ENCODE peak calls at places on chromosome 6, in five cellular contexts. O, D, W, B and V are unnamed samples. For H3K36me3, the result is how much of the 10 kb centered on the place peaks cover.

GRCh38 chr6:121849477-121849876 is 414.0 kb downstream of the GJA1 start:
- DNase-seq in O (peak), D (no peak), W (peak), B (peak), V (peak)

GRCh38 chr6:11712760-11713159 is 65.8 kb downstream of the ADTRP start:
- DNase-seq in O (peak), D (no peak), W (no peak), B (peak), V (no peak)

GRCh38 chr6:72798196-72798595 is 176.3 kb downstream of the KCNQ5 start:
- DNase-seq in O (no peak), D (no peak), W (no peak), B (no peak), V (no peak)

GRCh38 chr6:137487181-137487910 is 6.8 kb downstream of the OLIG3 start:
- DNase-seq in O (no peak), D (no peak), W (no peak), B (no peak), V (no peak)

GRCh38 chr6:44442235-44442634 is 54.7 kb downstream of the CDC5L start:
- DNase-seq in O (no peak), D (no peak), W (no peak), B (no peak), V (no peak)

GRCh38 chr6:129936329-129937165 is 75.4 kb upstream of the TMEM244 start:
- DNase-seq in O (no peak), D (no peak), W (no peak), B (peak), V (peak)

GRCh38 chr6:113809818-113810217 is 47.3 kb upstream of the MARCKS start:
- DNase-seq in O (no peak), D (no peak), W (no peak), B (no peak), V (no peak)

GRCh38 chr6:17957488-17957887 is 29.9 kb downstream of the KIF13A start:
- DNase-seq in O (no peak), D (no peak), W (no peak), B (no peak), V (no peak)

GRCh38 chr6:111087106-111087835 is at the start of gene SLC16A10:
- DNase-seq in O (peak), D (peak), W (peak), B (peak), V (peak)

GRCh38 chr6:115613488-115613887 is 447.2 kb downstream of the FRK start:
- DNase-seq in O (no peak), D (no peak), W (no peak), B (no peak), V (no peak)

GRCh38 chr6:101413773-101414172 is 20.3 kb downstream of the GRIK2 start:
- DNase-seq in O (no peak), D (no peak), W (no peak), B (no peak), V (no peak)

GRCh38 chr6:47149070-47149469 is 106.9 kb upstream of the ADGRF1 start:
- DNase-seq in O (no peak), D (no peak), W (no peak), B (no peak), V (no peak)

GRCh38 chr6:73694711-73695411 is 1.1 kb upstream of the CD109 start:
- DNase-seq in O (no peak), D (no peak), W (peak), B (no peak), V (no peak)

GRCh38 chr6:32116674-32117073 is 7.5 kb upstream of the TNXB start:
- DNase-seq in O (no peak), D (no peak), W (no peak), B (no peak), V (peak)

GRCh38 chr6:134007077-134007476 is 45.3 kb downstream of the SLC2A12 start:
- DNase-seq in O (no peak), D (no peak), W (no peak), B (no peak), V (no peak)

GRCh38 chr6:11770546-11771466 is 7.8 kb downstream of the ADTRP start:
- DNase-seq in O (peak), D (peak), W (peak), B (peak), V (peak)

GRCh38 chr6:108114861-108115597 is 40.5 kb upstream of the OSTM1 start:
- DNase-seq in O (peak), D (peak), W (peak), B (peak), V (peak)

GRCh38 chr6:133132092-133132491 is 109.1 kb upstream of the EYA4 start:
- DNase-seq in O (no peak), D (no peak), W (no peak), B (no peak), V (no peak)

GRCh38 chr6:12150812-12151432 is 138.8 kb downstream of the HIVEP1 start:
- DNase-seq in O (no peak), D (no peak), W (no peak), B (no peak), V (peak)

GRCh38 chr6:11093065-11093590 is 506 bp upstream of the SMIM13 start:
- DNase-seq in O (no peak), D (no peak), W (no peak), B (peak), V (no peak)

GRCh38 chr6:111105578-111105977 is 18.3 kb downstream of the SLC16A10 start:
- DNase-seq in O (no peak), D (peak), W (no peak), B (no peak), V (peak)

GRCh38 chr6:16355238-16355637 is 116.9 kb downstream of the GMPR start:
- DNase-seq in O (no peak), D (no peak), W (peak), B (no peak), V (no peak)

GRCh38 chr6:158996863-158997262 is 3.1 kb downstream of the RSPH3 start:
- DNase-seq in O (no peak), D (no peak), W (no peak), B (no peak), V (no peak)

GRCh38 chr6:130385059-130385695 is 19.4 kb downstream of the TMEM200A start:
- DNase-seq in O (no peak), D (no peak), W (no peak), B (no peak), V (no peak)

GRCh38 chr6:102766946-102767345 is 1373.4 kb downstream of the GRIK2 start:
- DNase-seq in O (no peak), D (no peak), W (no peak), B (no peak), V (no peak)

GRCh38 chr6:36636283-36636682 is 42.1 kb downstream of the SRSF3 start:
- DNase-seq in O (no peak), D (peak), W (no peak), B (no peak), V (no peak)

GRCh38 chr6:132298344-132298949 is 102.8 kb downstream of the MOXD1 start:
- DNase-seq in O (no peak), D (no peak), W (peak), B (peak), V (peak)

GRCh38 chr6:20703049-20703448 is 168.8 kb downstream of the CDKAL1 start:
- DNase-seq in O (no peak), D (no peak), W (no peak), B (no peak), V (no peak)

GRCh38 chr6:129567374-129567773 is 142.6 kb downstream of the ARHGAP18 start:
- DNase-seq in O (no peak), D (no peak), W (no peak), B (peak), V (peak)

GRCh38 chr6:149248688-149249369 is 68.7 kb upstream of the TAB2 start:
- DNase-seq in O (no peak), D (no peak), W (no peak), B (no peak), V (no peak)

GRCh38 chr6:75449625-75450206 is 43.9 kb downstream of the FILIP1 start:
- DNase-seq in O (no peak), D (no peak), W (no peak), B (no peak), V (no peak)

GRCh38 chr6:27873101-27874030 is 38.8 kb downstream of the OR2B2 start:
- DNase-seq in O (no peak), D (no peak), W (peak), B (peak), V (peak)

GRCh38 chr6:118505656-118506055 is 42.4 kb upstream of the PLN start:
- DNase-seq in O (no peak), D (no peak), W (no peak), B (no peak), V (no peak)

GRCh38 chr6:118507636-118508035 is 40.5 kb upstream of the PLN start:
- DNase-seq in O (no peak), D (no peak), W (no peak), B (no peak), V (no peak)

GRCh38 chr6:118509009-118509617 is 39.0 kb upstream of the PLN start:
- DNase-seq in O (no peak), D (no peak), W (peak), B (no peak), V (peak)

GRCh38 chr6:118504611-118505010 is 43.5 kb upstream of the PLN start:
- DNase-seq in O (no peak), D (no peak), W (no peak), B (no peak), V (no peak)

DNA sequence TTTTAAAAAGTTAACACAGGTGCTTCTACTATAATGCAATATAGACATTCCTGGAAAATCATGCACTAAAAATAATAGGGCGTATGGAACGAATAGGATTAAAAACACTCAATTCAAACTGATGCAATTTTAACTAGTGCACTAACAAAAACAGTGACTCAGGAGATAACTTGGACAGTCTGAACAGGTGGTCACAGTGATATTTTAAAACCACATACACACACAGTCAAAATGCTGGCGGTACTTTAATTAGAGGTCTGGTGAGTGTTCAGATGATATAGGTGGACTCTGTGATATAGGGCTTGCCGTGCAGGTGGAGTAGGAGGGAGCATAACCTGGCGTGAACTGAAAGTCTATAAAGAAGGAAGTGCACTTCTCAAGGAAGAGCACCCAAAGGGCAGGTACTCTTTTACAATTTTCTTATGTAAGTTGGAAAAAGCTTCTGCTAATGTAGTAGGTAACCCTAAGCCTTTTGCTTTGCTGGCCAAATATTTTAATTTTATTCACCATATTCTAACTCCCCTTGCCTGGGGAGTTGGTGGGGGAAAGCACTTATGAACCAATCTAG is 41.9 kb upstream of the PLN start:
- DNase-seq in O (no peak), D (no peak), W (no peak), B (no peak), V (no peak)
- H3K36me3 ChIP-seq in O (under half), D (under half), W (under half), B (under half), V (under half)

GRCh38 chr6:167650730-167651129 is 176.0 kb upstream of the AFDN start:
- DNase-seq in O (no peak), D (no peak), W (no peak), B (no peak), V (no peak)
- TF ChIP-seq CTCF in O (no peak), D (no peak), W (no peak), B (no peak), V (no peak)

DNA sequence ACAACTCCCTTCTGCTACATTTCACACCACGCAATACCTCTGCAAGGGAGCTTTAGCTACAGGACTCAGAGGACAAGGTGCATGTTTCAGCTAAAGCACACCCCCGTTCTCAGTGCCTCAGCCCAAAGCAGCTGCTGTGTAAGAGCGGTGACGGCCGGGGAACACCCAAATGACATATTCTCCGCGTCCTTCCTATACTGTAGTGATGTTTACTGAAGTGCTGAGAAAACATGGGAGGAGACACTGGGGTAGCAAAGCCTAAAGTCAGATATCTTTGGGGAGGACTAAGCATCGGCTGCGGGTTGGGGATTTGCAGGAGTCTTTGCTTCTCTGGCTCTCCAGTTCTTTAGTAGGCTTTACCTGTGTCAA is 1.7 kb downstream of the SLC22A23 start:
- DNase-seq in O (no peak), D (no peak), W (no peak), B (no peak), V (no peak)
- H3K4me3 ChIP-seq in O (peak), D (peak), W (peak), B (peak), V (no peak)

GRCh38 chr6:166330612-166331011 is 11.7 kb downstream of the SFT2D1 start:
- DNase-seq in O (no peak), D (peak), W (no peak), B (no peak), V (peak)

DNA sequence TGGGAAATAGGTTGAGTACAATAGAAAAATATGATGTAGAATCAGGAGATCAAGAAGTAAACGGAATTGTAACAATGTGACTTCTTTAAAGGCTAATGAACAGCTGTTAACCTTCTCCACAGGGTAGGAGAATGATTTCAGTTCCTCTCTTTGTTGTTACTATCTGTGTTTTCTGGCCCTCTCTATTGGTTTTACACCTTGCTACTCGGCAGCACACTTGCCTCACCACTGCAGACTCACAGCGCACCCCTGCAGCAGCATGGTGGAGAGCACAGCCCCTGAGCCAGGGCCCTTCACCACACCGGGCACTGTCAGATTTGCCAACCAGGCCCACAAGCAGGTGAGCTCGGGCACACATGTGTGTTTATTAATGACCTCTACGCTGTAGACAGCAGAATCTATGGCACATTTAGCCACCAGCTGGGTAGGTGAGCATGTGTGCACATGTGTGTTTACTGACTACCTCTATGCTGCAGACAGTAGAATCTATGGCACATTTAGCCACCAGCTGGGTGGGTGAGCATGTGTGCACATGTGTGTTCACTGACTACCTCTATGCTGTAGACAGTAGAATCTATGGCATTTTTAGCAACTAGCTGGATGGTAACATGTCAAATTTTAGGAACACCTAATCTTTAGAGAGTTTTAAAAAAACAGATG is 16.8 kb downstream of the SFT2D1 start:
- DNase-seq in O (no peak), D (no peak), W (no peak), B (no peak), V (no peak)
- H3K36me3 ChIP-seq in O (half or more), D (under half), W (under half), B (under half), V (under half)

GRCh38 chr6:170393033-170393432 is 86.5 kb downstream of the FAM120B start:
- DNase-seq in O (no peak), D (no peak), W (no peak), B (no peak), V (no peak)
- TF ChIP-seq CTCF in O (no peak), D (no peak), W (no peak), B (no peak), V (no peak)

GRCh38 chr6:22108199-22108598 is 188.6 kb downstream of the PRL start:
- DNase-seq in O (no peak), D (no peak), W (no peak), B (no peak), V (no peak)

GRCh38 chr6:22101163-22101562 is 195.7 kb downstream of the PRL start:
- DNase-seq in O (no peak), D (no peak), W (no peak), B (no peak), V (no peak)

GRCh38 chr6:22102671-22103070 is 194.2 kb downstream of the PRL start:
- DNase-seq in O (no peak), D (no peak), W (no peak), B (no peak), V (no peak)

GRCh38 chr6:22110042-22110441 is 186.8 kb downstream of the PRL start:
- DNase-seq in O (no peak), D (no peak), W (no peak), B (no peak), V (no peak)

DNA sequence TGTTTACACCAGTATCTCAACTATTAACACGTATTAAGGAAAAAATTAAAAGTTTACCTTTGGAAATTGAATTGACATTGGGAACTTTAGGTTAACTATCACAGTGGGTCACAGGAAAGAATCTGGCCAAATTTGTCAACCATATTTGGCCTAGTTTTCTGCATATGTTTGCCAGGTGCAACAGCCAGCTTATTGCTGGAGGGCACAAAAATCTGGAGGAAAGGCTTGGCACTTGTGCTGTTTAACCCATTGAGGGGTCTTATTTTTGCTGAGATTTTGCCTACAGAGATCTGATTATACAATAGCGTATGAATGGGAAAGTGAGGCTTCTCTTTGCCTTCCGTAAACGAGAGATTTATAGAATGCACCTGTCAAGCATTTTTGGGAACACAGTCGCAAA is 190.4 kb downstream of the PRL start:
- DNase-seq in O (no peak), D (no peak), W (no peak), B (no peak), V (no peak)
- H3K4me3 ChIP-seq in O (no peak), D (no peak), W (no peak), B (no peak), V (no peak)

GRCh38 chr6:30643656-30644055 is 3.3 kb upstream of the C6orf136 start:
- DNase-seq in O (no peak), D (no peak), W (no peak), B (no peak), V (no peak)
- H3K36me3 ChIP-seq in O (half or more), D (under half), W (under half), B (under half), V (under half)

DNA sequence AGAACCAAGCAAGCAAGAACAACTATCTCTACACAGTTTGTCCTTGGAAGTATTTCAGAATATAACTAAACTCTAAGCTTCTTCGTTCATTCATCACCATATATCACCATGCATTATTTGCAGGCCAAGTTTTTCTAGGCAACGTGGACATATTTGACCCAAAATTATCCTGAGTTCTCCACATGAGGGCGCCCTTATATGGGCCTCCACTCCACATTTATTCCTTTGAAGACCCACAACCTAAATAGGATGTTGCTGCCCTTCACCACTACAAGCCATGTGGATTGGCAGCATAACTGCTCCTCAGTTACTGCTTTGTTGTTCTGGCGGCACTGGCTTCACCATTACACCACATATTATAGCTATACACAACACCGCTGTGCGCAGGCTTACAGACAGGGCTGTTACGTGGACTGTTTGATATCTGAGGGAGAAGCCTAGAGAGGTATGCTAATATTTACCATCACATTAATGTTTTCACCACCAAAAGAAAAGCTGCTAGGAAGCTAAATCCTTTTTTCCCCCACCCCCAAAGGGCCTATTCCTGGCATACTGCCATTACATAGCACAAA is 411.8 kb downstream of the C6orf118 start:
- DNase-seq in O (no peak), D (no peak), W (no peak), B (no peak), V (no peak)
- TF ChIP-seq CTCF in O (no peak), D (no peak), W (no peak), B (no peak), V (peak)

GRCh38 chr6:89146748-89147715 is 1.2 kb downstream of the PM20D2 start:
- DNase-seq in O (no peak), D (no peak), W (no peak), B (no peak), V (no peak)
- H3K4me3 ChIP-seq in O (peak), D (peak), W (peak), B (peak), V (peak)